ENCODE peak calls at places on chromosomes 1 and 21, in ten cellular contexts. F is stomach, K is HepG2, U is body of pancreas, G is heart left ventricle, L is A549, P is adrenal gland, A is IMR-90, R is prostate gland, D is uterus. C is an unnamed sample.

GRCh38 chr1:236129315-236129714 is 13.0 kb upstream of the GPR137B start:
- DNase-seq in F (no peak), K (no peak), U (no peak), G (no peak), L (no peak), P (no peak), A (no peak), R (no peak), D (no peak), C (no peak)

GRCh38 chr1:116130376-116130775 is 19.2 kb downstream of the MAB21L3 start:
- DNase-seq in F (no peak), K (no peak), U (no peak), G (no peak), L (no peak), P (no peak), A (no peak), R (no peak), D (no peak), C (no peak)

GRCh38 chr1:201019321-201019977 is 4.1 kb downstream of the KIF21B start:
- DNase-seq in F (peak), K (peak), U (peak), G (peak), L (peak), P (peak), A (no peak), R (no peak), D (no peak), C (peak)

GRCh38 chr21:35476616-35477395 is 427.7 kb upstream of the RUNX1 start:
- DNase-seq in F (no peak), K (no peak), U (no peak), G (no peak), L (no peak), P (no peak), A (peak), R (no peak), D (no peak), C (no peak)

GRCh38 chr1:159177273-159177907 is 6.0 kb downstream of the CADM3 start:
- DNase-seq in F (peak), K (peak), U (peak), G (no peak), L (peak), P (peak), A (peak), R (peak), D (peak), C (peak)

GRCh38 chr1:176949033-176949662 is 215.4 kb downstream of the ASTN1 start:
- DNase-seq in F (peak), K (peak), U (peak), G (peak), L (peak), P (peak), A (peak), R (peak), D (no peak), C (peak)

GRCh38 chr1:17274186-17275170 is 25.6 kb downstream of the PADI3 start:
- DNase-seq in F (peak), K (peak), U (peak), G (no peak), L (peak), P (peak), A (peak), R (no peak), D (no peak), C (peak)

GRCh38 chr1:156245451-156246232 is 2.2 kb downstream of the PAQR6 start:
- DNase-seq in F (peak), K (no peak), U (peak), G (no peak), L (no peak), P (no peak), A (no peak), R (no peak), D (no peak), C (peak)

GRCh38 chr1:185813401-185813979 is 79.3 kb downstream of the HMCN1 start:
- DNase-seq in F (no peak), K (peak), U (peak), G (no peak), L (peak), P (no peak), A (peak), R (no peak), D (no peak), C (peak)

DNA sequence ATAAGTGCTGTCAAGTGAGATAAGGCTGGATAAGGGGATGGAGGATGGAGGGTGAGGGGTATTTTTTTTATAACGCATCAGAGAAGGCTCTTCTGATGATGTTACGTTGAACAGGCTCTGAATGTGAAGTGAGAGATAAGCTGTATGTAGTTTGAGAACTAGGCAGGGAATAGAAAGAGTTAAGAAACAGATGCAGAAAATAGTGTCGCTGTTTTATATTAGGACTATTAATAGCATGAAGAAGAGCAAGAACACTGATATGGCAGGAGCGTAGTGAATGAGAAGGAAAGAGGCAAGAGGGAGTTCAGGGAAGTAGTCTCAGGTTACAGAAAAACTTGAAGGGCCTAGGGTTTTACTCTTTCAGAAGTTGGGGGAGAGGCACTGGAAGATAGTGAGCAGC is 59.8 kb downstream of the GPR88 start:
- DNase-seq in F (no peak), K (no peak), U (no peak), G (no peak), L (no peak), P (no peak), A (peak), R (no peak), D (no peak), C (peak)
- H3K4me3 ChIP-seq in F (no peak), K (no peak), U (no peak), G (no peak), L (no peak), P (no peak), A (no peak), R (no peak), D (no peak), C (no peak)

GRCh38 chr1:203351037-203351625 is at the start of gene FMOD:
- DNase-seq in F (peak), K (no peak), U (peak), G (no peak), L (no peak), P (peak), A (peak), R (peak), D (peak), C (peak)
- TF ChIP-seq CTCF in F (peak), K (no peak), U (no peak), G (no peak), L (no peak), P (no peak), A (no peak), R (no peak), D (no peak), C (peak)

GRCh38 chr1:43512133-43512532 is 18.6 kb upstream of the PTPRF start:
- DNase-seq in F (no peak), K (no peak), U (no peak), G (no peak), L (no peak), P (no peak), A (no peak), R (no peak), D (no peak), C (no peak)
- TF ChIP-seq POLR2A in F (no peak), K (no peak), U (no peak), G (no peak), L (no peak), P (no peak), A (no peak), R (no peak), D (no peak), C (no peak)

GRCh38 chr1:181152892-181153633 is 64.6 kb downstream of the IER5 start:
- DNase-seq in F (peak), K (no peak), U (peak), G (peak), L (no peak), P (peak), A (peak), R (peak), D (peak), C (peak)
- H3K4me3 ChIP-seq in F (no peak), K (no peak), U (no peak), G (peak), L (no peak), P (no peak), A (no peak), R (no peak), D (no peak), C (no peak)

DNA sequence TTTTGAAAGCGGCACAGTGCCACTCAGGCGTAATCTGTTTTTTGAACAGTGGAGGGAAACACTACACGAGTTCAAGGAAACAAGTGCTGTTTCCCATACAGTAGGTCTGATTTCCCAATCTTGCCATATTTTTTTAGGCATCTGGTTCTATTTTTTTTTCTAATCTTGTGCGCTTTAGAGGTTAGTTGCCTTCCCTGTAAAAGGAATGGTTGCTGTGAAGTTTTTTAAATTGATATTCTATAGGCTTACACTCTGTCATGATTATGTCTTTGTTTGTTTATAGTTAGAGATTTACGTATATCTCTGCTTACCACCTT is 1.2 kb downstream of the NASP start:
- DNase-seq in F (no peak), K (no peak), U (no peak), G (no peak), L (no peak), P (no peak), A (no peak), R (no peak), D (no peak), C (no peak)
- TF ChIP-seq CTCF in F (no peak), K (no peak), U (no peak), G (no peak), L (no peak), P (no peak), A (no peak), R (peak), D (no peak), C (no peak)